ENCODE peak calls at places on chromosomes 13 and 19, in ten cellular contexts. One of them, this sample, is unnamed.

GRCh38 chr13:31945202-31945978 is 86.2 kb upstream of the FRY start:
- DNase-seq in psoas muscle: peak
- DNase-seq in suprapubic skin: peak
- DNase-seq in WTC11: no peak
- DNase-seq in BJ: peak
- DNase-seq in cardiac muscle cell: peak
- DNase-seq in hepatocyte: peak
- DNase-seq in endodermal cell: peak
- DNase-seq in tibial nerve: peak
- DNase-seq in choroid plexus epithelial cell: peak
- DNase-seq in this sample: no peak

GRCh38 chr19:38386968-38387549 is 775 bp downstream of the GGN start:
- DNase-seq in hepatocyte: peak
- DNase-seq in WTC11: peak
- DNase-seq in endodermal cell: no peak
- DNase-seq in suprapubic skin: peak
- DNase-seq in cardiac muscle cell: peak
- DNase-seq in choroid plexus epithelial cell: no peak
- DNase-seq in psoas muscle: peak
- DNase-seq in BJ: no peak
- DNase-seq in tibial nerve: no peak
- DNase-seq in this sample: peak

GRCh38 chr13:108807841-108808240 is 178.4 kb downstream of the MYO16 start:
- DNase-seq in tibial nerve: no peak
- DNase-seq in choroid plexus epithelial cell: no peak
- DNase-seq in BJ: no peak
- DNase-seq in cardiac muscle cell: no peak
- DNase-seq in suprapubic skin: no peak
- DNase-seq in psoas muscle: no peak
- DNase-seq in endodermal cell: no peak
- DNase-seq in WTC11: no peak
- DNase-seq in hepatocyte: no peak
- DNase-seq in this sample: no peak

GRCh38 chr13:101838305-101838835 is 385.9 kb downstream of the ITGBL1 start:
- DNase-seq in choroid plexus epithelial cell: peak
- DNase-seq in WTC11: no peak
- DNase-seq in suprapubic skin: no peak
- DNase-seq in endodermal cell: no peak
- DNase-seq in cardiac muscle cell: no peak
- DNase-seq in hepatocyte: no peak
- DNase-seq in tibial nerve: no peak
- DNase-seq in psoas muscle: no peak
- DNase-seq in BJ: no peak
- DNase-seq in this sample: no peak

GRCh38 chr19:325173-325936 is 19.2 kb downstream of the MIER2 start:
- DNase-seq in WTC11: no peak
- DNase-seq in tibial nerve: no peak
- DNase-seq in BJ: no peak
- DNase-seq in psoas muscle: no peak
- DNase-seq in hepatocyte: no peak
- DNase-seq in choroid plexus epithelial cell: no peak
- DNase-seq in endodermal cell: no peak
- DNase-seq in cardiac muscle cell: no peak
- DNase-seq in suprapubic skin: no peak
- DNase-seq in this sample: no peak

GRCh38 chr13:51614350-51614786 is 30.1 kb downstream of the WDFY2 start:
- DNase-seq in hepatocyte: no peak
- DNase-seq in BJ: no peak
- DNase-seq in cardiac muscle cell: no peak
- DNase-seq in psoas muscle: peak
- DNase-seq in tibial nerve: no peak
- DNase-seq in endodermal cell: no peak
- DNase-seq in choroid plexus epithelial cell: no peak
- DNase-seq in suprapubic skin: peak
- DNase-seq in WTC11: no peak
- DNase-seq in this sample: no peak

GRCh38 chr13:110559429-110559943 is 2.0 kb downstream of the RAB20 start:
- DNase-seq in hepatocyte: peak
- DNase-seq in endodermal cell: no peak
- DNase-seq in WTC11: no peak
- DNase-seq in tibial nerve: no peak
- DNase-seq in suprapubic skin: no peak
- DNase-seq in BJ: no peak
- DNase-seq in psoas muscle: no peak
- DNase-seq in cardiac muscle cell: peak
- DNase-seq in choroid plexus epithelial cell: peak
- DNase-seq in this sample: no peak

GRCh38 chr13:77728265-77728966 is 30.9 kb downstream of the SLAIN1 start:
- DNase-seq in suprapubic skin: no peak
- DNase-seq in hepatocyte: no peak
- DNase-seq in choroid plexus epithelial cell: no peak
- DNase-seq in cardiac muscle cell: no peak
- DNase-seq in tibial nerve: no peak
- DNase-seq in psoas muscle: no peak
- DNase-seq in endodermal cell: no peak
- DNase-seq in WTC11: no peak
- DNase-seq in BJ: no peak
- DNase-seq in this sample: no peak

GRCh38 chr13:85693889-85694511 is 105.2 kb downstream of the SLITRK6 start:
- DNase-seq in hepatocyte: peak
- DNase-seq in cardiac muscle cell: peak
- DNase-seq in psoas muscle: no peak
- DNase-seq in BJ: no peak
- DNase-seq in endodermal cell: peak
- DNase-seq in WTC11: no peak
- DNase-seq in suprapubic skin: no peak
- DNase-seq in tibial nerve: no peak
- DNase-seq in choroid plexus epithelial cell: peak
- DNase-seq in this sample: no peak

GRCh38 chr19:47275866-47276461 is 1.3 kb downstream of the INAFM1 start:
- DNase-seq in suprapubic skin: peak
- DNase-seq in WTC11: no peak
- DNase-seq in tibial nerve: no peak
- DNase-seq in endodermal cell: peak
- DNase-seq in cardiac muscle cell: peak
- DNase-seq in psoas muscle: peak
- DNase-seq in hepatocyte: no peak
- DNase-seq in choroid plexus epithelial cell: peak
- DNase-seq in BJ: no peak
- DNase-seq in this sample: no peak

GRCh38 chr13:94464771-94465170 is 14.7 kb downstream of the DCT start:
- DNase-seq in cardiac muscle cell: no peak
- DNase-seq in WTC11: no peak
- DNase-seq in psoas muscle: no peak
- DNase-seq in endodermal cell: peak
- DNase-seq in hepatocyte: no peak
- DNase-seq in choroid plexus epithelial cell: no peak
- DNase-seq in suprapubic skin: no peak
- DNase-seq in BJ: no peak
- DNase-seq in tibial nerve: no peak
- DNase-seq in this sample: no peak

GRCh38 chr13:50576156-50576555 is 267.3 kb downstream of the DLEU7 start:
- DNase-seq in psoas muscle: no peak
- DNase-seq in tibial nerve: no peak
- DNase-seq in choroid plexus epithelial cell: no peak
- DNase-seq in endodermal cell: no peak
- DNase-seq in suprapubic skin: no peak
- DNase-seq in cardiac muscle cell: no peak
- DNase-seq in hepatocyte: no peak
- DNase-seq in WTC11: no peak
- DNase-seq in BJ: no peak
- DNase-seq in this sample: no peak

GRCh38 chr19:54662730-54663129 is at the start of gene LILRB4:
- DNase-seq in endodermal cell: no peak
- DNase-seq in cardiac muscle cell: no peak
- DNase-seq in choroid plexus epithelial cell: no peak
- DNase-seq in psoas muscle: no peak
- DNase-seq in suprapubic skin: no peak
- DNase-seq in hepatocyte: no peak
- DNase-seq in WTC11: no peak
- DNase-seq in BJ: no peak
- DNase-seq in tibial nerve: no peak
- DNase-seq in this sample: peak

GRCh38 chr19:16457195-16457953 is 14.4 kb downstream of the EPS15L1 start:
- DNase-seq in cardiac muscle cell: peak
- DNase-seq in endodermal cell: peak
- DNase-seq in suprapubic skin: peak
- DNase-seq in psoas muscle: peak
- DNase-seq in choroid plexus epithelial cell: peak
- DNase-seq in tibial nerve: no peak
- DNase-seq in WTC11: peak
- DNase-seq in BJ: no peak
- DNase-seq in hepatocyte: no peak
- DNase-seq in this sample: no peak

GRCh38 chr19:7500811-7501450 is 12.1 kb upstream of the PEX11G start:
- DNase-seq in suprapubic skin: no peak
- DNase-seq in tibial nerve: no peak
- DNase-seq in choroid plexus epithelial cell: no peak
- DNase-seq in endodermal cell: peak
- DNase-seq in cardiac muscle cell: no peak
- DNase-seq in BJ: no peak
- DNase-seq in psoas muscle: peak
- DNase-seq in WTC11: peak
- DNase-seq in hepatocyte: peak
- DNase-seq in this sample: peak

GRCh38 chr19:21581646-21582045 is 76.2 kb downstream of the ZNF429 start:
- DNase-seq in hepatocyte: no peak
- DNase-seq in cardiac muscle cell: no peak
- DNase-seq in tibial nerve: no peak
- DNase-seq in endodermal cell: no peak
- DNase-seq in choroid plexus epithelial cell: no peak
- DNase-seq in psoas muscle: no peak
- DNase-seq in BJ: no peak
- DNase-seq in WTC11: no peak
- DNase-seq in suprapubic skin: no peak
- DNase-seq in this sample: no peak

GRCh38 chr19:18002347-18002850 is 5.6 kb upstream of the ARRDC2 start:
- DNase-seq in endodermal cell: no peak
- DNase-seq in hepatocyte: no peak
- DNase-seq in suprapubic skin: no peak
- DNase-seq in tibial nerve: no peak
- DNase-seq in BJ: no peak
- DNase-seq in WTC11: no peak
- DNase-seq in cardiac muscle cell: no peak
- DNase-seq in psoas muscle: peak
- DNase-seq in choroid plexus epithelial cell: no peak
- DNase-seq in this sample: no peak
- TF ChIP-seq CTCF in endodermal cell: no peak
- TF ChIP-seq CTCF in hepatocyte: no peak
- TF ChIP-seq CTCF in suprapubic skin: no peak
- TF ChIP-seq CTCF in tibial nerve: no peak
- TF ChIP-seq CTCF in BJ: no peak
- TF ChIP-seq CTCF in WTC11: no peak
- TF ChIP-seq CTCF in cardiac muscle cell: no peak
- TF ChIP-seq CTCF in psoas muscle: no peak
- TF ChIP-seq CTCF in choroid plexus epithelial cell: no peak
- TF ChIP-seq CTCF in this sample: no peak

DNA sequence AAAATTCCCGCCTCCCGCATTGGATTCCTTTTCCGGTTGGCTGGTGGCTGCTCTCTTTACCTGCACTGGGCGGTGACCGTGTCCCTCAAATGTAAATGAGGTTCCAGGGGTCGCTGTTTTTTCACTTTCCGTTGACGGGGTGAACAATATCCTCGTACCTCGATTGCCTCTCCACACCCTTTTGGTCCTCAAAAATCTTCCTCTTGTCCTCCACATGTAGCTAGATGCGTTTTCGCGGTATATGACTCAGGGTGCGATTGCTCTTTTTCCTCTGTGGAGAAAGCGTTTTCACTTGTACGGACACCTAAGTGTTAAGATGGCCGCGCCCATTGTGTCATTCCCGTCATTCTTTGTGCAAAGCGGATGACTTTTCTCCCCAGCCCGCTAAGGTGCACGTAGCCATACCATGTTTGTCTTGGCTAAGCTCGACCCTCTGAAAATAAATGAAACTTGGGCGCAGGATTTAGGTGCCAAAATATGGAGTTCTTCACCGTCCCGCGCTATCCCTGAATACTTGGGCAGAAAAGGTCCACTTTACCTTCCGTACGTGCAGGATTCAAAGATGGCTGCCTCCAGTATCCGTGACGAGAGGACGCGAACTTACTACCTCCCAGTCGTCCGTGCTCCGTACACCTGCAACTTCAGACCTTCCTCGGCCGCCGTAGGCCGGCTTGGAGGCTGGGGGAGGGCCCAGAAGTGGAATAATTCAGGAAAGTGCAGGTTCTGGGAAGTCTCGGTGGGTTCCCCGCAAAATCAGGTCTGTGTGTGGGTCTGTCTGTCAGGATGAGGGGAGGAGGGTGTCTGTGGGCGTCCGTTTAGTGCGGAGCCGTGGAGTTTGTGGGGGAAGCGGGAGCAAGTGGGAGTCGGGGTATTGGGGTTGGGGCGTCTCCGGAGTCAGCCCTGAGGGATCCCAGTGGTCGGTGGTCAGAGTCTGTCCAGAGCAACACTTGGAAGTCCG is at the start of gene ZNF613:
- DNase-seq in choroid plexus epithelial cell: peak
- DNase-seq in BJ: peak
- DNase-seq in hepatocyte: peak
- DNase-seq in suprapubic skin: peak
- DNase-seq in tibial nerve: peak
- DNase-seq in endodermal cell: peak
- DNase-seq in WTC11: peak
- DNase-seq in cardiac muscle cell: peak
- DNase-seq in psoas muscle: peak
- DNase-seq in this sample: peak
- TF ChIP-seq CTCF in choroid plexus epithelial cell: peak
- TF ChIP-seq CTCF in BJ: peak
- TF ChIP-seq CTCF in hepatocyte: peak
- TF ChIP-seq CTCF in suprapubic skin: peak
- TF ChIP-seq CTCF in tibial nerve: no peak
- TF ChIP-seq CTCF in endodermal cell: peak
- TF ChIP-seq CTCF in WTC11: no peak
- TF ChIP-seq CTCF in cardiac muscle cell: peak
- TF ChIP-seq CTCF in psoas muscle: peak
- TF ChIP-seq CTCF in this sample: peak

GRCh38 chr13:67230243-67230773 is at the start of gene PCDH9:
- DNase-seq in endodermal cell: peak
- DNase-seq in suprapubic skin: peak
- DNase-seq in tibial nerve: peak
- DNase-seq in choroid plexus epithelial cell: peak
- DNase-seq in psoas muscle: peak
- DNase-seq in WTC11: peak
- DNase-seq in BJ: peak
- DNase-seq in cardiac muscle cell: peak
- DNase-seq in hepatocyte: peak
- DNase-seq in this sample: peak
- TF ChIP-seq CTCF in endodermal cell: no peak
- TF ChIP-seq CTCF in suprapubic skin: no peak
- TF ChIP-seq CTCF in tibial nerve: peak
- TF ChIP-seq CTCF in choroid plexus epithelial cell: no peak
- TF ChIP-seq CTCF in psoas muscle: no peak
- TF ChIP-seq CTCF in WTC11: no peak
- TF ChIP-seq CTCF in BJ: no peak
- TF ChIP-seq CTCF in cardiac muscle cell: no peak
- TF ChIP-seq CTCF in hepatocyte: no peak
- TF ChIP-seq CTCF in this sample: no peak

DNA sequence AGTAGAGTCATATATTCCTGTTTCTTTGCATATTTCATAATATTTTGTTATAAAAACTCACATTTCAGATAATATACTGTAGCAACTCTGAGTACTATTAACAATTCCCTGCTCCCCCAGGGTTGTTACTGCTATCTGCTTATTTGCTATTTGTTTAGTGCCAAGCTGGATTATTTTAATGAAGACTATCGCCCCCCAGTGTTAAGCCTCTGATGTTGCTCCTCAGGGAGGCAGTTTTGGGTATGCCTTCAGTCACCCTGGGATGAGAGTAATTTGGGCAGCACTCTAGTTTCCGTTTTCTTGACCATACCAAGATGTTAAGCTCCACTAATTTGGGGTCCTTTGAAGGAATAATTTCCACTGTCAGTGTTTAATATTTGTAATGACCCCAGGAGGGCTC is 46.0 kb downstream of the MICU2 start:
- DNase-seq in tibial nerve: no peak
- DNase-seq in WTC11: peak
- DNase-seq in suprapubic skin: no peak
- DNase-seq in hepatocyte: no peak
- DNase-seq in cardiac muscle cell: peak
- DNase-seq in endodermal cell: peak
- DNase-seq in psoas muscle: no peak
- DNase-seq in choroid plexus epithelial cell: peak
- DNase-seq in BJ: no peak
- DNase-seq in this sample: no peak
- TF ChIP-seq CTCF in tibial nerve: no peak
- TF ChIP-seq CTCF in WTC11: no peak
- TF ChIP-seq CTCF in suprapubic skin: peak
- TF ChIP-seq CTCF in hepatocyte: peak
- TF ChIP-seq CTCF in cardiac muscle cell: peak
- TF ChIP-seq CTCF in endodermal cell: peak
- TF ChIP-seq CTCF in psoas muscle: no peak
- TF ChIP-seq CTCF in choroid plexus epithelial cell: peak
- TF ChIP-seq CTCF in BJ: peak
- TF ChIP-seq CTCF in this sample: peak